ENCODE peak calls at places on chromosomes 16 and 17, in eight cellular contexts. N is HFFc6, V is neural crest cell, J is WERI-Rb-1, R is vagina, Y is B cell, W is thoracic aorta, T is AG09309. O is an unnamed sample.

GRCh38 chr17:31394544-31394943 is 3.1 kb downstream of the RAB11FIP4 start:
- DNase-seq in N (peak; percentile 66), V (peak; percentile 76), J (no peak), R (no peak), Y (no peak), W (no peak), T (peak; percentile 13), O (peak; percentile 18)

GRCh38 chr17:68178831-68179230 is 69.0 kb upstream of the AMZ2 start:
- DNase-seq in N (no peak), V (no peak), J (no peak), R (peak; percentile 52), Y (no peak), W (no peak), T (no peak), O (no peak)

GRCh38 chr17:72150632-72151460 is 30.0 kb downstream of the SOX9 start:
- DNase-seq in N (no peak), V (no peak), J (no peak), R (no peak), Y (no peak), W (no peak), T (no peak), O (no peak)

GRCh38 chr17:42248351-42249179 is 27.6 kb downstream of the STAT5B start:
- DNase-seq in N (peak; percentile 36), V (peak; percentile 8), J (peak; percentile 89), R (peak; percentile 93), Y (peak; percentile 88), W (peak; percentile 71), T (peak; percentile 67), O (peak; percentile 72)

GRCh38 chr16:1500465-1501150 is 7.4 kb downstream of the TELO2 start:
- DNase-seq in N (no peak), V (no peak), J (no peak), R (no peak), Y (no peak), W (no peak), T (no peak), O (no peak)

GRCh38 chr16:9151597-9151996 is 60.2 kb downstream of the HAPSTR1 start:
- DNase-seq in N (peak; percentile 31), V (no peak), J (no peak), R (no peak), Y (no peak), W (no peak), T (no peak), O (no peak)

GRCh38 chr17:53749178-53749577 is 73.5 kb upstream of the KIF2B start:
- DNase-seq in N (no peak), V (no peak), J (no peak), R (no peak), Y (no peak), W (no peak), T (no peak), O (no peak)

GRCh38 chr16:27174007-27174406 is 29.3 kb upstream of the KDM8 start:
- DNase-seq in N (no peak), V (no peak), J (no peak), R (no peak), Y (peak; percentile 62), W (no peak), T (no peak), O (peak; percentile 68)

GRCh38 chr16:49644143-49644460 is 211.8 kb downstream of the ZNF423 start:
- DNase-seq in N (no peak), V (no peak), J (peak; percentile 14), R (no peak), Y (no peak), W (no peak), T (no peak), O (no peak)

GRCh38 chr16:4830408-4830807 is 16.7 kb downstream of the GLYR1 start:
- DNase-seq in N (no peak), V (no peak), J (peak; percentile 26), R (no peak), Y (no peak), W (no peak), T (no peak), O (no peak)

GRCh38 chr17:46097497-46097896 is 95.7 kb downstream of the KANSL1 start:
- DNase-seq in N (no peak), V (no peak), J (no peak), R (no peak), Y (no peak), W (no peak), T (no peak), O (no peak)

GRCh38 chr17:11506635-11507034 is 91.6 kb upstream of the DNAH9 start:
- DNase-seq in N (no peak), V (peak; percentile 67), J (no peak), R (no peak), Y (no peak), W (no peak), T (no peak), O (no peak)

GRCh38 chr16:87854053-87854906 is 15.0 kb downstream of the SLC7A5 start:
- DNase-seq in N (peak; percentile 61), V (no peak), J (peak; percentile 76), R (no peak), Y (no peak), W (no peak), T (no peak), O (no peak)

GRCh38 chr16:21650517-21650916 is 1.9 kb downstream of the IGSF6 start:
- DNase-seq in N (no peak), V (no peak), J (no peak), R (no peak), Y (no peak), W (no peak), T (no peak), O (no peak)

GRCh38 chr17:17712268-17712924 is 31.1 kb downstream of the RAI1 start:
- DNase-seq in N (peak; percentile 96), V (no peak), J (no peak), R (no peak), Y (no peak), W (no peak), T (peak; percentile 68), O (no peak)

DNA sequence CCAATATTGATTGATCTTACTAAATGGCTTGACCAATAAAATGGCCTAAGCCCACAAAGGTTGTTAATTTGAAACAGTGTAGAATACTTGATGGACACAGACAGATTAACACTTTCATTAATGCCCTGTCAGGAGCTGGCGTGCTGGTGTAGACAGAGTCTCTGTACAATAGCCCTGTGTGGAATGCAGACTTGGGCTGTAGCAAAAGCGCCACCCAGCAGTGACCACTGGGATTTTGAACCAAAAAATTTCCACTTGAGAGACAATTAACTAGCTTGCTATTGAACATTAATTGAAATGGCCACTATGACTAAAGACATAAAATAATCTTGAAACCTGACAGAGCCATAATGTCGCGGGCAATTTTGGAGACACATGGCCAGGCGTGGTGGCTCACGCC is 19.7 kb upstream of the GUCY2D start:
- DNase-seq in N (peak; percentile 58), V (no peak), J (peak; percentile 20), R (no peak), Y (no peak), W (no peak), T (no peak), O (no peak)
- TF ChIP-seq CTCF in N (peak; percentile 70), V (peak; percentile 11), J (peak; percentile 20), R (no peak), Y (no peak), W (no peak), T (peak; percentile 30), O (no peak)

DNA sequence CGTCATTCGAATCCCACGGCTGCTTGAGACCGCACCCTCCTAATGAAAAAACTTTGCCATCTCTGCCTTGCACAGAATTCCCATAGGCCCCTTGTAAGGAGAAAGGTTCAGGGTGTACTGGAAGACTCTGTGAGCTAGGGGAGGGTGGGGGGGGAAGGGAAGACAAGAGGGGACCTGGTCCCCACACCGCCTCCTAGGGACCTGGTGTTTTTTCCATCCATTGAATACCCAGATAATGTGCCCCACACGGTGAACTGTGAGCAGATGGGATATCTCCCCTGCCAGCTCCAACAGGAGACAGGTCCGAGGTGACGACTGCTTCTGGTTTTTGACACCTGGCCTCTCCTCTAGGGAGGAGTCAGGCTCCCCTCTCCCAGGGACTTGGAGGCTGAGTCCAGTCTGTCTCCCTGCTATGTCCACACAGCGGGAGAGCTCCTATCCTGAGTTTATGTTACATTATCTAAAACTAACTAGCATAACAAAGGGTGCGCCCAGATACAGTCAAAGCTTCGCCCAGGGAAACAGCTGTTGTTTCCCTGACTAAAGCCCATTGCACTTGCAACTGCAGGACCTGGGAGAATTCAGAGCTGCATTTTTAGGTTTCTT is 1.8 kb downstream of the MARVELD3 start:
- DNase-seq in N (no peak), V (no peak), J (no peak), R (no peak), Y (no peak), W (no peak), T (no peak), O (no peak)
- TF ChIP-seq CTCF in N (no peak), V (no peak), J (no peak), R (no peak), Y (no peak), W (no peak), T (no peak), O (no peak)

DNA sequence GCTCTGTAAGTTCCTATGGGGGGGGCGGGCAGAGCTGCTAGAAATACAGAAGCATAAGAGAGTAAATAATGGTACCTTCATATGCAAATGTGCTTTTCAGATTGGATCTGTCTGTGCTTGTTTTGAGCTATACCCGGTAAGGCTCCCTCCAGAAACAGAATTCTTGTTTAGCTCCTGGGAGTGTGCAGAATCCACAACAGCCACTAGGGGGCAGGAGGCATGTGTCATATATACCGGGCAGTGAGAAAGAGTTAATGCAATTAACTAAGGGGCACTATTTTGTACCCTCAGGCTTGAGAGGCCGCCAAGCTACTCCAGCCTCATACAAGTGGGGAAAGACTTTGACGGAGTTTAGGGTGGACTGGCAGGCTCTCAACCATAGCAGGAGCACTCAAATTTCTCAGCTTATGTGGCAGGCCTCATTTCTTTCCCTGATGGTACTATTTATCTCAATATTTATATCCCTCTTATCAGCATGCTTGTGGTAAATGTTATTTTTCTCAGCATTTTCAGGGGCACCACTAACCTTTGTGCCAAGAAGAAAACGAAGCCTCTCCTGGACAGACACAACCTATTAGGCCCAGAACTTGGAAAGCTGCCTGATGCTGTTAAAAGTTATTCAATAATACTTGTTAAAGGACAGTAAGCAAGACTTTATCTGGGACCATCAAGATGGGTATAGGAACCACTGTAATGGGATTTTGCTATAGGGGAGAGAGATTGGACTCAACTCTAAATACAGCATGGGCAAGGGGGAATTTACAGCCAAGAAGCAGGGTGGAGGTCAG is 10.7 kb upstream of the CENPV start:
- DNase-seq in N (peak; percentile 47), V (peak; percentile 74), J (peak; percentile 82), R (no peak), Y (peak; percentile 80), W (peak; percentile 57), T (no peak), O (peak; percentile 67)
- TF ChIP-seq CTCF in N (peak; percentile 98), V (peak; percentile 94), J (peak; percentile 77), R (peak; percentile 75), Y (peak; percentile 97), W (peak; percentile 95), T (peak; percentile 92), O (peak; percentile 98)

DNA sequence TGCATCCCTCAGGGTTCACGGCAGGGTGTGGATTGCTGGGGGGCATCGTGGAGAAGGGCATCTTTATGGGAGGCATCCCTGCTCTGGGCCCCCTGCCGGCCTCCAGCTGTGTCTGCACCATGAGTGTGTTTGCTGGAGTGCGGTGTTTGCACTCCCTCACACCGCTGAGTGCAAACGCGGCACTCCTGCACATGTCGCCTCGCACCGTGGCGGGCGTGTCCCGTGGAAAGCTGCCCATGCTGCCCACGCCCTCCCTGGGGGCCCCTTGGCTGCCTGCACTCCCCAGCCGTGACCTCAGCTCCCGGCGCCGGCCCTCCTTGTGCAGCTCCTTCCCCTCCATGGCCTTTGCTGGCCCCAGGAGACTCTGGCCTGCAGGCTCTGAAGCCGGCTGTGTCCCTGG is 74.6 kb upstream of the ZNF750 start:
- DNase-seq in N (no peak), V (no peak), J (no peak), R (no peak), Y (no peak), W (no peak), T (no peak), O (no peak)
- TF ChIP-seq CTCF in N (no peak), V (no peak), J (no peak), R (no peak), Y (peak; percentile 44), W (no peak), T (peak; percentile 76), O (no peak)